ENCODE peak calls at places on chromosomes 16 and 17, in six cellular contexts. One of them, this sample, is unnamed.

GRCh38 chr16:88284626-88285513 is 97.9 kb upstream of the ZNF469 start:
- DNase-seq in PC-9: no peak
- DNase-seq in HL-60: no peak
- DNase-seq in sigmoid colon: no peak
- DNase-seq in fibroblast of lung: no peak
- DNase-seq in hepatocyte: no peak
- DNase-seq in this sample: no peak

GRCh38 chr16:46991729-46992704 is 18.5 kb upstream of the DNAJA2 start:
- DNase-seq in HL-60: no peak
- DNase-seq in hepatocyte: no peak
- DNase-seq in fibroblast of lung: no peak
- DNase-seq in sigmoid colon: no peak
- DNase-seq in PC-9: no peak
- DNase-seq in this sample: no peak

GRCh38 chr16:22979038-22979437 is 165.1 kb downstream of the HS3ST2 start:
- DNase-seq in PC-9: no peak
- DNase-seq in HL-60: no peak
- DNase-seq in sigmoid colon: no peak
- DNase-seq in hepatocyte: no peak
- DNase-seq in fibroblast of lung: no peak
- DNase-seq in this sample: peak; percentile 1

GRCh38 chr17:48692049-48692448 is 30.3 kb downstream of the PRAC1 start:
- DNase-seq in sigmoid colon: no peak
- DNase-seq in hepatocyte: no peak
- DNase-seq in PC-9: no peak
- DNase-seq in fibroblast of lung: no peak
- DNase-seq in HL-60: no peak
- DNase-seq in this sample: no peak

GRCh38 chr17:38564869-38565268 is 40.9 kb downstream of the SRCIN1 start:
- DNase-seq in PC-9: no peak
- DNase-seq in fibroblast of lung: no peak
- DNase-seq in sigmoid colon: no peak
- DNase-seq in hepatocyte: no peak
- DNase-seq in HL-60: no peak
- DNase-seq in this sample: no peak

GRCh38 chr17:38453951-38454421 is 25.7 kb downstream of the ARHGAP23 start:
- DNase-seq in HL-60: no peak
- DNase-seq in hepatocyte: peak; percentile 63
- DNase-seq in fibroblast of lung: peak; percentile 50
- DNase-seq in sigmoid colon: no peak
- DNase-seq in PC-9: no peak
- DNase-seq in this sample: no peak

GRCh38 chr17:13474073-13474800 is 127.5 kb downstream of the HS3ST3A1 start:
- DNase-seq in sigmoid colon: no peak
- DNase-seq in HL-60: no peak
- DNase-seq in PC-9: no peak
- DNase-seq in fibroblast of lung: peak; percentile 48
- DNase-seq in hepatocyte: no peak
- DNase-seq in this sample: no peak

GRCh38 chr17:67514998-67515397 is 137.9 kb downstream of the PITPNC1 start:
- DNase-seq in PC-9: no peak
- DNase-seq in fibroblast of lung: no peak
- DNase-seq in hepatocyte: no peak
- DNase-seq in HL-60: no peak
- DNase-seq in sigmoid colon: no peak
- DNase-seq in this sample: no peak

GRCh38 chr16:50534091-50534490 is 14.1 kb upstream of the NKD1 start:
- DNase-seq in sigmoid colon: no peak
- DNase-seq in hepatocyte: no peak
- DNase-seq in HL-60: no peak
- DNase-seq in PC-9: no peak
- DNase-seq in fibroblast of lung: no peak
- DNase-seq in this sample: peak; percentile 7

GRCh38 chr16:66619036-66619435 is 14.5 kb downstream of the CMTM3 start:
- DNase-seq in sigmoid colon: no peak
- DNase-seq in fibroblast of lung: peak; percentile 87
- DNase-seq in hepatocyte: no peak
- DNase-seq in HL-60: no peak
- DNase-seq in PC-9: no peak
- DNase-seq in this sample: no peak

GRCh38 chr16:1300664-1301476 is 8.6 kb upstream of the UBE2I start:
- DNase-seq in sigmoid colon: no peak
- DNase-seq in hepatocyte: peak; percentile 84
- DNase-seq in PC-9: no peak
- DNase-seq in fibroblast of lung: no peak
- DNase-seq in HL-60: peak; percentile 58
- DNase-seq in this sample: peak; percentile 62

GRCh38 chr16:48517493-48517892 is 92.5 kb downstream of the N4BP1 start:
- DNase-seq in hepatocyte: no peak
- DNase-seq in PC-9: no peak
- DNase-seq in fibroblast of lung: no peak
- DNase-seq in HL-60: no peak
- DNase-seq in sigmoid colon: no peak
- DNase-seq in this sample: no peak

GRCh38 chr17:79088266-79088996 is 13.8 kb downstream of the ENGASE start:
- DNase-seq in fibroblast of lung: no peak
- DNase-seq in sigmoid colon: no peak
- DNase-seq in HL-60: no peak
- DNase-seq in PC-9: no peak
- DNase-seq in hepatocyte: no peak
- DNase-seq in this sample: no peak

GRCh38 chr17:8069587-8069860 is 18.0 kb downstream of the ALOX12B start:
- DNase-seq in hepatocyte: no peak
- DNase-seq in HL-60: no peak
- DNase-seq in sigmoid colon: no peak
- DNase-seq in PC-9: no peak
- DNase-seq in fibroblast of lung: no peak
- DNase-seq in this sample: no peak

GRCh38 chr17:8066841-8067775 is 20.4 kb downstream of the ALOX12B start:
- DNase-seq in sigmoid colon: no peak
- DNase-seq in hepatocyte: no peak
- DNase-seq in HL-60: no peak
- DNase-seq in fibroblast of lung: no peak
- DNase-seq in PC-9: peak; percentile 35
- DNase-seq in this sample: no peak

GRCh38 chr17:8071496-8071895 is 16.0 kb downstream of the ALOX12B start:
- DNase-seq in hepatocyte: no peak
- DNase-seq in PC-9: no peak
- DNase-seq in HL-60: no peak
- DNase-seq in sigmoid colon: no peak
- DNase-seq in fibroblast of lung: no peak
- DNase-seq in this sample: no peak

GRCh38 chr17:8067806-8068205 is 19.7 kb downstream of the ALOX12B start:
- DNase-seq in sigmoid colon: no peak
- DNase-seq in hepatocyte: no peak
- DNase-seq in HL-60: no peak
- DNase-seq in PC-9: no peak
- DNase-seq in fibroblast of lung: no peak
- DNase-seq in this sample: no peak

DNA sequence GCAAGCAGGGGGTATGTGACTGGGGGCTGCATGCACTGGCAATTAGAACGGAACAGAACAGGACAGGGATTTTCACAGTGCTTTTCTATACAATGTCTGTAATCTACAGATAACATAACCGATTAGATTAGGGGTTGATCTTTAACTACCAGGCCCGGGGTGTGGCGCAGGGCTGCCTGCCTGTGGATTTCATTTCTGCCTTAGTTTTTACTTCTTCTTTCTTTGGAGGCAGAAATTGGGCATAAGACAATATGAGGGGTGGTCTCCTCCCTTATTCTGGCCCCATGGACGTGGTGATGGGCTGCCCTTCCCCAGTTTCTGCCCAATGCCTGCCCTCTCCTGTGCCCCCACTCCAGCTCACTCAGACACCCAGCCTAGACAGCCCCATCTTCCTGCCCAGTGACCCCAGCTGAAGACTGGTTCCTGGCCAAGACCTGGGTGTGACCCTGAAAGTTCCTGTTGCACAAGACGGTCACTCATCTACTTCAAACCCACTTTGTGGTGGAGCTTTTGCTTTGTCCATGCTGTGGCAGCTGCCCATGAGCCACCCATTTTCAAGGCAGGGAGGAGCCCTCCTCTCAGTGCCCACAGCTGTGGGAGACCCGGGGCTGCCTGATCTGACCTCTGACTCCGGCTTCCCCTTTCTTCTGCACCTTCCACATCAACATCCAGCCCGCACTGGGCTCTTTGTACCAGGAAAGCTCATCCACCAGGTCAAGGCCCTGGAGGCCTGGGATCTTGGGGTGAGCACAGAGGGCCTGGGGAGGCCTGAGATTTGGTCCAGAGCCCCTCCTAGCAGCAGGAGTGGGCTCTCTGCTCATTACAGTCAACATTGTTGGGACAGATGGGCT is 18.6 kb downstream of the ALOX12B start:
- DNase-seq in HL-60: peak; percentile 1
- DNase-seq in hepatocyte: no peak
- DNase-seq in PC-9: no peak
- DNase-seq in sigmoid colon: peak; percentile 76
- DNase-seq in fibroblast of lung: no peak
- DNase-seq in this sample: peak; percentile 66
- H3K4me3 ChIP-seq in HL-60: no peak overlapping the region
- H3K4me3 ChIP-seq in hepatocyte: no peak overlapping the region
- H3K4me3 ChIP-seq in PC-9: no peak overlapping the region
- H3K4me3 ChIP-seq in sigmoid colon: no peak overlapping the region
- H3K4me3 ChIP-seq in fibroblast of lung: no peak overlapping the region
- H3K4me3 ChIP-seq in this sample: no peak overlapping the region

GRCh38 chr17:17790673-17791464 is 45.9 kb downstream of the SREBF1 start:
- DNase-seq in HL-60: no peak
- DNase-seq in hepatocyte: no peak
- DNase-seq in fibroblast of lung: no peak
- DNase-seq in sigmoid colon: no peak
- DNase-seq in PC-9: no peak
- DNase-seq in this sample: no peak

GRCh38 chr17:17793378-17794214 is 43.2 kb downstream of the SREBF1 start:
- DNase-seq in HL-60: no peak
- DNase-seq in sigmoid colon: no peak
- DNase-seq in hepatocyte: no peak
- DNase-seq in PC-9: no peak
- DNase-seq in fibroblast of lung: no peak
- DNase-seq in this sample: no peak

GRCh38 chr17:17792143-17792550 is 44.6 kb downstream of the SREBF1 start:
- DNase-seq in PC-9: no peak
- DNase-seq in HL-60: no peak
- DNase-seq in sigmoid colon: no peak
- DNase-seq in hepatocyte: no peak
- DNase-seq in fibroblast of lung: no peak
- DNase-seq in this sample: no peak

GRCh38 chr17:17794382-17794781 is 42.4 kb downstream of the SREBF1 start:
- DNase-seq in hepatocyte: no peak
- DNase-seq in HL-60: no peak
- DNase-seq in fibroblast of lung: no peak
- DNase-seq in PC-9: no peak
- DNase-seq in sigmoid colon: no peak
- DNase-seq in this sample: no peak

DNA sequence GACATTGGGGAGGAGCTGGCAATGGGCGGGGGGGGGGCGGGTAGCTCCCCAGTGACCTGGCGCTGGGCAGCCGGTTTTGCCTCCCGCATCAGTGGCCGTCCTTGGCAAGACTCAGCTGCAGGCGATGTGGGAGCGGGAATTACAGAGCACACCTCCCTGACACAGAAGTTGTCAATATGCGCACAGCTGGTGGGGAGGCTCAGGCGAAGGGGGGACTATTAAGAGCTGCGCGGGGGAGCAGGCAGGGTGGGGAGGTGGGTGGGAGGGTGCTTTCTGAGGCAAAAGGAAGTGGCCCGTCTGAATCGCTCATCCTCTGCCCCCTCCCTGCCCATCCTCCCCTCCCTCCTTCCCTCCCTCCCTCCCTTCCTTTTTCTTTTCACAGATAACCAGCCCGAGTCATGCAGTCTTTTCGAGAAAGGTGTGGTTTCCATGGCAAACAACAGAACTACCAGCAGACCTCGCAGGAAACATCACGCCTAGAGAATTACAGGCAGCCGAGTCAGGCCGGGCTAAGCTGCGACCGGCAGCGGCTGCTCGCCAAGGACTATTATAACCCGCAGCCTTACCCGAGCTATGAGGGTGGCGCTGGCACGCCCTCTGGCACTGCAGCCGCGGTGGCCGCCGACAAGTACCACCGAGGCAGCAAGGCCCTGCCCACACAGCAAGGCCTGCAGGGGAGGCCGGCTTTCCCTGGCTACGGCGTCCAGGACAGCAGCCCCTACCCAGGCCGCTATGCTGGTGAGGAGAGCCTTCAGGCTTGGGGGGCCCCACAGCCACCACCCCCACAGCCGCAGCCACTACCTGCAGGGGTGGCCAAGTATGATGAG is 44.0 kb downstream of the SREBF1 start:
- DNase-seq in HL-60: no peak
- DNase-seq in fibroblast of lung: peak; percentile 89
- DNase-seq in hepatocyte: peak; percentile 75
- DNase-seq in sigmoid colon: no peak
- DNase-seq in PC-9: no peak
- DNase-seq in this sample: no peak
- TF ChIP-seq CTCF in HL-60: no peak
- TF ChIP-seq CTCF in fibroblast of lung: no peak
- TF ChIP-seq CTCF in hepatocyte: no peak
- TF ChIP-seq CTCF in sigmoid colon: no peak
- TF ChIP-seq CTCF in PC-9: no peak
- TF ChIP-seq CTCF in this sample: no peak

GRCh38 chr17:72205801-72206200 is 85.0 kb downstream of the SOX9 start:
- DNase-seq in HL-60: no peak
- DNase-seq in PC-9: no peak
- DNase-seq in sigmoid colon: no peak
- DNase-seq in hepatocyte: no peak
- DNase-seq in fibroblast of lung: no peak
- DNase-seq in this sample: no peak
- H3K27ac ChIP-seq in HL-60: no peak overlapping the region
- H3K27ac ChIP-seq in PC-9: no peak overlapping the region
- H3K27ac ChIP-seq in sigmoid colon: no peak overlapping the region
- H3K27ac ChIP-seq in hepatocyte: no peak overlapping the region
- H3K27ac ChIP-seq in fibroblast of lung: no peak overlapping the region
- H3K27ac ChIP-seq in this sample: no peak overlapping the region

DNA sequence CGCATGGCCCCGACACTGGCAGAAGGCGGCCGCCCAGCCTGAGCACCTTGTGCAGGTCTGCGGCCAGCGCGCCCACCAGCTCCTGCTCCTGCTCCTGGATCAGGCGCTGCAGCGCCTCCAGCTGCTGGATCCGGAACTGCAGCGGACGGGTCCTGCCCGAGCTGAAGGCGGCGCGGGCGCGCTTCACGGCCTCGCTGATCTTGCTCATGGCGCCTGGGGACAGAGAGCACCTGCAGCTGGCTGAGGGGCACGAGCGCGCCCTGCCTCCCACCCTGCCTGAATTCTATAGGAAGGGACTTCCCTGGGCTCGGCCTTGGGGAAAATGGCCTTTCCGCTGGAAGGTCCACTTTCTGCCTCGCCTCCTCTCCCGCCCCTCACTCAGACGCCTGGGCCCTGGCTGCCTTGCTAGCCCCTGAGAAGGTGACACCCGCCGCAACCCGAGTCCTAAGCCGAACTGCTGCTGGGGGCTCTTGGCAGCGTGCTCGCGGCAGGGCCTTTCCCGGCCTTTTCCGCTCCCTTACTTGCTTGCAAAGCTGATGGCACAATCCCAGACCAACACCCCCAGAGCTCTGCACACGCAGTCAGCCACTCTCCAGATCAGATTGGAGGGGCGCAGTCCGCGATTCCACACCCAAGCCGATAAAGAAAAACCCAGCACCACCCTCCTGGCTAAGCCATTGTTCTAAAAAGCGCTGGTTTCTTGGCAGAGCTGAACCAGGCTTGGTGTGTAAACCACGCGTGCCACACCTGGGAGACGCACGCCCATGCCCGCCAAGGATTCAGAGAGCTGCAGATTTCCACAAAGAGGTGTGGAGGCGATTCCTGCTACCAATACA is 3.0 kb downstream of the ALDH3A1 start:
- DNase-seq in hepatocyte: peak; percentile 94
- DNase-seq in HL-60: peak; percentile 71
- DNase-seq in fibroblast of lung: peak; percentile 60
- DNase-seq in PC-9: no peak
- DNase-seq in sigmoid colon: peak; percentile 96
- DNase-seq in this sample: peak; percentile 93
- H3K4me3 ChIP-seq in hepatocyte: peak overlapping the region; percentile 58
- H3K4me3 ChIP-seq in HL-60: peak overlapping the region; percentile 25
- H3K4me3 ChIP-seq in fibroblast of lung: no peak overlapping the region
- H3K4me3 ChIP-seq in PC-9: no peak overlapping the region
- H3K4me3 ChIP-seq in sigmoid colon: peak overlapping the region; percentile 46
- H3K4me3 ChIP-seq in this sample: peak overlapping the region; percentile 65